ENCODE peak calls at places on chromosome 16, in nine cellular contexts. P is left lung, B is GM12878, T is NCI-H1048, F is lung microvascular endothelial cell, S is NCI-H1694, G is Kasumi-1, Y is C1 segment of cervical spinal cord, I is SW 1271. H is an unnamed sample.

GRCh38 chr16:80028581-80029380 is 428.2 kb upstream of the MAF start:
- DNase-seq in T (no peak), S (no peak), P (no peak), Y (no peak), I (no peak), B (no peak), F (no peak), G (no peak), H (no peak)

GRCh38 chr16:78396046-78396445 is 296.6 kb downstream of the WWOX start:
- DNase-seq in P (no peak), B (no peak), G (no peak), Y (no peak), I (no peak), T (no peak), S (no peak), F (no peak), H (no peak)

GRCh38 chr16:76343761-76344160 is 66.6 kb downstream of the CNTNAP4 start:
- DNase-seq in I (no peak), B (no peak), Y (no peak), G (no peak), T (no peak), P (no peak), F (no peak), S (no peak), H (no peak)

GRCh38 chr16:4743217-4743897 is 9.0 kb downstream of the DNAAF8 start:
- DNase-seq in T (no peak), B (no peak), S (no peak), G (no peak), P (peak; percentile 57), F (no peak), Y (no peak), I (no peak), H (no peak)

GRCh38 chr16:3022697-3023414 is 886 bp downstream of the HCFC1R1 start:
- DNase-seq in S (no peak), T (no peak), G (no peak), P (no peak), B (no peak), Y (no peak), I (peak; percentile 46), F (no peak), H (no peak)

GRCh38 chr16:48203974-48204824 is 39.9 kb upstream of the LONP2 start:
- DNase-seq in I (no peak), P (no peak), B (no peak), G (no peak), F (no peak), T (no peak), Y (no peak), S (no peak), H (no peak)

GRCh38 chr16:89006036-89006752 is 29.2 kb upstream of the CBFA2T3 start:
- DNase-seq in F (no peak), I (no peak), T (no peak), Y (no peak), P (peak; percentile 67), G (no peak), B (no peak), S (no peak), H (no peak)

GRCh38 chr16:69114976-69115355 is 9.5 kb downstream of the HAS3 start:
- DNase-seq in B (no peak), I (no peak), Y (no peak), G (no peak), T (no peak), P (no peak), F (no peak), S (no peak), H (no peak)

GRCh38 chr16:85733839-85734170 is 17.1 kb downstream of the C16orf74 start:
- DNase-seq in F (no peak), S (no peak), G (no peak), T (no peak), Y (no peak), B (no peak), I (no peak), P (no peak), H (no peak)

GRCh38 chr16:88296437-88297177 is 86.2 kb upstream of the ZNF469 start:
- DNase-seq in Y (no peak), S (no peak), B (no peak), T (no peak), F (no peak), I (no peak), G (no peak), P (peak; percentile 45), H (no peak)

GRCh38 chr16:66900721-66901441 is 17.8 kb downstream of the CDH16 start:
- DNase-seq in T (no peak), G (no peak), I (no peak), Y (peak; percentile 33), P (no peak), B (no peak), S (no peak), F (no peak), H (no peak)

GRCh38 chr16:30723725-30724355 is 24.4 kb upstream of the PHKG2 start:
- DNase-seq in Y (no peak), S (no peak), P (no peak), B (no peak), G (no peak), F (no peak), I (no peak), T (no peak), H (no peak)

GRCh38 chr16:19223235-19223847 is 55.3 kb downstream of the SYT17 start:
- DNase-seq in B (no peak), S (peak; percentile 18), I (no peak), Y (no peak), T (no peak), F (peak; percentile 14), G (peak; percentile 0), P (no peak), H (no peak)

GRCh38 chr16:53129281-53130192 is 74.7 kb downstream of the CHD9 start:
- DNase-seq in F (no peak), B (no peak), T (no peak), S (no peak), G (peak; percentile 16), I (no peak), Y (no peak), P (no peak), H (peak; percentile 21)

GRCh38 chr16:80283450-80284392 is 257.1 kb upstream of the DYNLRB2 start:
- DNase-seq in T (no peak), G (no peak), B (no peak), Y (no peak), P (no peak), F (no peak), I (no peak), S (no peak), H (no peak)

GRCh38 chr16:3656491-3657468 is 2.3 kb downstream of the DNASE1 start:
- DNase-seq in G (no peak), F (no peak), I (no peak), S (no peak), P (peak; percentile 51), Y (no peak), B (no peak), T (no peak), H (no peak)

GRCh38 chr16:74842413-74842812 is 67.8 kb upstream of the FA2H start:
- DNase-seq in I (no peak), T (no peak), P (no peak), F (no peak), Y (no peak), G (no peak), S (no peak), B (no peak), H (no peak)

GRCh38 chr16:626787-627457 is 3.9 kb upstream of the WFIKKN1 start:
- DNase-seq in F (peak; percentile 57), Y (no peak), I (peak; percentile 30), S (no peak), B (no peak), T (no peak), P (peak; percentile 78), G (no peak), H (no peak)

GRCh38 chr16:87506423-87507350 is 13.9 kb upstream of the ZCCHC14 start:
- DNase-seq in B (no peak), F (no peak), Y (no peak), P (no peak), S (no peak), T (no peak), G (no peak), I (no peak), H (no peak)